ENCODE peak calls at places on chromosomes 11 and 22, in six cellular contexts. O, Z, F, U, N and B are unnamed samples.

GRCh38 chr11:131897976-131898375 is 527.6 kb downstream of the NTM start:
- DNase-seq in U (peak), F (no peak), N (no peak), O (no peak), Z (no peak), B (no peak)

GRCh38 chr22:35712672-35713071 is 5.0 kb upstream of the APOL5 start:
- DNase-seq in N (no peak), Z (no peak), O (no peak), U (no peak), F (no peak), B (no peak)

GRCh38 chr11:107999759-108000455 is 8.8 kb upstream of the CUL5 start:
- DNase-seq in O (no peak), Z (no peak), F (peak), U (peak), N (no peak), B (no peak)

GRCh38 chr11:96054870-96055705 is 131.2 kb upstream of the MTMR2 start:
- DNase-seq in F (peak), O (no peak), Z (no peak), N (no peak), U (peak), B (no peak)

GRCh38 chr22:16824718-16825687 is at the start of gene XKR3:
- DNase-seq in N (no peak), Z (no peak), U (peak), F (no peak), O (no peak), B (no peak)

GRCh38 chr11:3121931-3122774 is 43.0 kb downstream of the OSBPL5 start:
- DNase-seq in O (no peak), N (peak), U (no peak), F (no peak), Z (peak), B (peak)

GRCh38 chr11:116536416-116536815 is 236.4 kb downstream of the BUD13 start:
- DNase-seq in N (no peak), O (no peak), Z (no peak), U (no peak), F (no peak), B (no peak)

GRCh38 chr11:100684101-100685065 is 2.7 kb upstream of the ARHGAP42 start:
- DNase-seq in O (no peak), Z (no peak), F (no peak), U (peak), N (no peak), B (no peak)

GRCh38 chr11:117097567-117098268 is 510 bp downstream of the SIK3 start:
- DNase-seq in F (peak), O (no peak), Z (peak), U (peak), N (peak), B (peak)

GRCh38 chr11:12749442-12749841 is 75.2 kb downstream of the TEAD1 start:
- DNase-seq in F (no peak), O (no peak), Z (no peak), N (no peak), U (no peak), B (no peak)

GRCh38 chr11:68259122-68259959 is 12.4 kb downstream of the C11orf24 start:
- DNase-seq in U (no peak), N (no peak), Z (no peak), O (no peak), F (no peak), B (no peak)

GRCh38 chr11:111726301-111726713 is 39.9 kb downstream of the PPP2R1B start:
- DNase-seq in N (no peak), U (no peak), O (no peak), Z (no peak), F (no peak), B (no peak)